ENCODE peak calls at places on chromosomes 16 and 17, in six cellular contexts. G is K562, X is GM12878, D is H1, O is GM12891, U is HepG2. R is an unnamed sample.

GRCh38 chr17:8072727-8073461 is 14.6 kb downstream of the ALOX12B start:
- DNase-seq in G (no peak), X (no peak), D (no peak), O (no peak), U (no peak), R (no peak)

GRCh38 chr17:62970617-62971016 is 4.6 kb downstream of the TANC2 start:
- DNase-seq in G (no peak), X (no peak), D (no peak), O (no peak), U (no peak), R (no peak)

GRCh38 chr17:64202683-64203430 is 60.2 kb downstream of the TEX2 start:
- DNase-seq in G (peak), X (no peak), D (no peak), O (no peak), U (peak), R (no peak)

GRCh38 chr16:72879846-72880245 is 168.1 kb downstream of the ZFHX3 start:
- DNase-seq in G (no peak), X (no peak), D (no peak), O (no peak), U (no peak), R (no peak)

GRCh38 chr16:73714976-73715375 is 581.6 kb upstream of the PSMD7 start:
- DNase-seq in G (no peak), X (no peak), D (no peak), O (no peak), U (no peak), R (no peak)

GRCh38 chr17:78412403-78412802 is 34.0 kb downstream of the PGS1 start:
- DNase-seq in G (peak), X (no peak), D (no peak), O (no peak), U (no peak), R (no peak)

GRCh38 chr17:34275881-34276280 is 5.9 kb downstream of the CCL7 start:
- DNase-seq in G (no peak), X (no peak), D (no peak), O (no peak), U (no peak), R (no peak)

GRCh38 chr16:54203384-54203783 is 83.2 kb downstream of the IRX3 start:
- DNase-seq in G (no peak), X (no peak), D (no peak), O (no peak), U (no peak), R (no peak)

GRCh38 chr17:73064084-73064938 is 28.2 kb downstream of the SLC39A11 start:
- DNase-seq in G (peak), X (no peak), D (no peak), O (no peak), U (no peak), R (no peak)

GRCh38 chr17:35900693-35901487 is 20.7 kb upstream of the CCL5 start:
- DNase-seq in G (peak), X (no peak), D (no peak), O (no peak), U (no peak), R (no peak)

GRCh38 chr16:31357324-31358156 is 2.6 kb downstream of the ITGAX start:
- DNase-seq in G (no peak), X (no peak), D (no peak), O (no peak), U (no peak), R (no peak)

GRCh38 chr16:50024207-50024606 is 818 bp upstream of the CNEP1R1 start:
- DNase-seq in G (no peak), X (no peak), D (no peak), O (no peak), U (no peak), R (no peak)

GRCh38 chr17:29039764-29040598 is 3.0 kb upstream of the PIPOX start:
- DNase-seq in G (no peak), X (no peak), D (no peak), O (no peak), U (no peak), R (no peak)

GRCh38 chr16:31138621-31139578 is 3.4 kb upstream of the PRSS8 start:
- DNase-seq in G (no peak), X (no peak), D (no peak), O (no peak), U (peak), R (no peak)

GRCh38 chr16:67858448-67858993 is 11.0 kb upstream of the CENPT start:
- DNase-seq in G (no peak), X (no peak), D (no peak), O (no peak), U (no peak), R (no peak)

GRCh38 chr16:13436641-13437423 is 483.1 kb upstream of the ERCC4 start:
- DNase-seq in G (peak), X (peak), D (no peak), O (no peak), U (peak), R (no peak)

GRCh38 chr17:13727441-13728171 is 125.9 kb upstream of the HS3ST3A1 start:
- DNase-seq in G (no peak), X (no peak), D (no peak), O (no peak), U (no peak), R (no peak)

GRCh38 chr17:20908373-20909273 is 134.2 kb downstream of the USP22 start:
- DNase-seq in G (peak), X (peak), D (peak), O (peak), U (peak), R (peak)

GRCh38 chr16:75096730-75097129 is 19.9 kb downstream of the LDHD start:
- DNase-seq in G (no peak), X (no peak), D (peak), O (no peak), U (no peak), R (no peak)

GRCh38 chr17:61129876-61130275 is 269.8 kb upstream of the TBX2 start:
- DNase-seq in G (no peak), X (no peak), D (no peak), O (no peak), U (no peak), R (no peak)

GRCh38 chr17:74241847-74242246 is 28.5 kb downstream of the TTYH2 start:
- DNase-seq in G (no peak), X (no peak), D (no peak), O (no peak), U (no peak), R (no peak)

GRCh38 chr17:74239169-74239568 is 25.8 kb downstream of the TTYH2 start:
- DNase-seq in G (no peak), X (no peak), D (no peak), O (no peak), U (no peak), R (no peak)

GRCh38 chr17:74243013-74243755 is 29.8 kb downstream of the TTYH2 start:
- DNase-seq in G (no peak), X (no peak), D (no peak), O (no peak), U (no peak), R (no peak)

GRCh38 chr17:74240637-74241036 is 27.3 kb downstream of the TTYH2 start:
- DNase-seq in G (no peak), X (no peak), D (no peak), O (no peak), U (no peak), R (no peak)

DNA sequence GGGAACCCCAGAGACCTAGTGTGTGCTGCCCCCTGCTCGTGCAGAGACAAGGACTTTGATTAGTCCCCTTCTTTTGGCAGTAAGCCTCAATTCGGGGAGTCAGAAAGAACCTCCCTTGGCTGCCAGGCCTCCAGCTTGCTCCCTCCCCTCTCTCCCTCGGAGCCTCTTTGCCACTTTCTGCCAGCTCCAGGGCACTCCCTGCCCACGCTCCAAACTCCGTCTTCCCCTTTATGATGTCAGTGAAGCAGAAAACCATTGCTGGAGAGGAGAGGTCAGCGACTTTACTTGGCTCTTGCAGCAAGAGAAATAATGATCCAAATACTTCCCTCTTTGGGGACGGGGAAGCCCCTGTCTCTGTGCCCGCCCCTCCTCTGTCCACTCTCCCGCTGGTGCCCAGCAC is 28.1 kb downstream of the TTYH2 start:
- DNase-seq in G (no peak), X (no peak), D (no peak), O (no peak), U (no peak), R (no peak)
- TF ChIP-seq TAF1 in G (no peak), X (no peak), D (no peak), O (no peak), U (no peak), R (no peak)

GRCh38 chr17:47966079-47966519 is 4.8 kb upstream of the CDK5RAP3 start:
- DNase-seq in G (no peak), X (no peak), D (no peak), O (no peak), U (peak), R (no peak)
- TF ChIP-seq POLR2AphosphoS5 in G (no peak), X (no peak), D (no peak), O (no peak), U (no peak), R (no peak)

GRCh38 chr16:3793161-3793576 is 75.8 kb upstream of the TRAP1 start:
- DNase-seq in G (peak), X (no peak), D (no peak), O (no peak), U (no peak), R (no peak)
- TF ChIP-seq POLR2A in G (no peak), X (no peak), D (no peak), O (no peak), U (no peak), R (no peak)

DNA sequence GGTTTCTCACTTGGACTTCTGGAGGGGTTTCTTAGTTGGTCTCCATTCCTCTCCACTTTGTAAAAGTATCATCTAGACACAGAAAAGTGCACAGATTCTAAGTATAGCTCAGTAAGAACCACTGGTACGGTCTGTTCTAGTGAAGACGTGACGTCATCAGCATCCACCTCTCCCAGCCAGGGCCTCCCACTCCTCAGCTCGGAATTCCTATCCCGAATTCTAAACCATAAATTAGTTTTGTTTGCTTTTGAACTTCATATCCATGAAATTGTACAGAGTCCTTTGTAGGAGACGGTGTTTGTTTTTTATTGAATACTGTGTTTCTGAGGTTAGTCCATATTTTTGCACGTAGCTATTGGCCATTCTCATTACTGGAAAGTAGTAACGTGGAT is 25.5 kb downstream of the FOXK2 start:
- DNase-seq in G (no peak), X (no peak), D (no peak), O (no peak), U (no peak), R (no peak)
- TF ChIP-seq TAF1 in G (no peak), X (no peak), D (no peak), O (no peak), U (no peak), R (no peak)

GRCh38 chr16:11857161-11857560 is 5.8 kb upstream of the RSL1D1 start:
- DNase-seq in G (no peak), X (no peak), D (no peak), O (no peak), U (no peak), R (no peak)

GRCh38 chr16:11852092-11852809 is 909 bp upstream of the RSL1D1 start:
- DNase-seq in G (peak), X (no peak), D (no peak), O (no peak), U (peak), R (no peak)

GRCh38 chr16:11848842-11849241 is 2.5 kb downstream of the RSL1D1 start:
- DNase-seq in G (no peak), X (no peak), D (no peak), O (no peak), U (no peak), R (no peak)

GRCh38 chr16:11851301-11852091 is at the start of gene RSL1D1:
- DNase-seq in G (peak), X (peak), D (peak), O (peak), U (peak), R (peak)
- TF ChIP-seq POLR2AphosphoS5 in G (peak), X (peak), D (peak), O (peak), U (peak), R (peak)

GRCh38 chr17:43125967-43126910 is 1.1 kb upstream of the BRCA1 start:
- DNase-seq in G (peak), X (no peak), D (no peak), O (no peak), U (peak), R (no peak)

GRCh38 chr17:43126911-43127290 is 1.7 kb upstream of the BRCA1 start:
- DNase-seq in G (no peak), X (no peak), D (no peak), O (no peak), U (no peak), R (no peak)

GRCh38 chr17:43129671-43130010 is 4.5 kb upstream of the BRCA1 start:
- DNase-seq in G (no peak), X (no peak), D (no peak), O (no peak), U (no peak), R (no peak)

GRCh38 chr17:43125133-43125966 is at the start of gene BRCA1:
- DNase-seq in G (peak), X (peak), D (peak), O (peak), U (peak), R (peak)
- TF ChIP-seq POLR2A in G (peak), X (peak), D (peak), O (peak), U (peak), R (peak)

R was measured in GM12892.